ENCODE peak calls at places on chromosomes 13 and 19, in six cellular contexts. S is CD8-positive, alpha-beta T cell; Q is SK-N-SH; X is PC-9; U is A549; O is astrocyte of the spinal cord. P is an unnamed sample.

GRCh38 chr13:46913757-46914156 is 16.9 kb upstream of the HTR2A start:
- DNase-seq in S (no peak), Q (no peak), X (no peak), U (no peak), O (no peak), P (no peak)

GRCh38 chr19:3457531-3458228 is 22.6 kb downstream of the SMIM24 start:
- DNase-seq in S (no peak), Q (no peak), X (no peak), U (no peak), O (peak), P (no peak)

GRCh38 chr13:20713751-20714150 is 10.3 kb downstream of the IL17D start:
- DNase-seq in S (no peak), Q (no peak), X (no peak), U (no peak), O (peak), P (no peak)

GRCh38 chr13:111664696-111665095 is 344.3 kb downstream of the TEX29 start:
- DNase-seq in S (no peak), Q (no peak), X (no peak), U (no peak), O (no peak), P (no peak)

GRCh38 chr19:2888739-2889224 is 11.9 kb upstream of the ZNF57 start:
- DNase-seq in S (peak), Q (no peak), X (peak), U (no peak), O (no peak), P (no peak)

GRCh38 chr13:41411536-41411935 is 45.8 kb upstream of the RGCC start:
- DNase-seq in S (no peak), Q (no peak), X (peak), U (no peak), O (peak), P (no peak)

GRCh38 chr13:68727165-68727564 is 1380.5 kb upstream of the ATXN8OS start:
- DNase-seq in S (no peak), Q (no peak), X (no peak), U (no peak), O (peak), P (no peak)

GRCh38 chr13:98576215-98576945 is 527 bp downstream of the STK24 start:
- DNase-seq in S (no peak), Q (peak), X (peak), U (no peak), O (no peak), P (no peak)

GRCh38 chr19:5250127-5250659 is 90.4 kb downstream of the PTPRS start:
- DNase-seq in S (no peak), Q (no peak), X (no peak), U (no peak), O (no peak), P (no peak)

GRCh38 chr13:63409791-63410351 is 1994.2 kb upstream of the PCDH20 start:
- DNase-seq in S (no peak), Q (no peak), X (no peak), U (no peak), O (no peak), P (no peak)

GRCh38 chr19:35612224-35612558 is 344 bp upstream of the HAUS5 start:
- DNase-seq in S (no peak), Q (no peak), X (no peak), U (no peak), O (no peak), P (no peak)
- H3K4me3 ChIP-seq in S (peak), Q (peak), X (peak), U (peak), O (peak), P (peak)

GRCh38 chr13:95360052-95360451 is 58.8 kb upstream of the ABCC4 start:
- DNase-seq in S (no peak), Q (no peak), X (no peak), U (no peak), O (no peak), P (no peak)
- TF ChIP-seq CTCF in S (no peak), Q (no peak), X (no peak), U (no peak), O (no peak), P (no peak)

GRCh38 chr19:13173129-13173737 is 23.0 kb downstream of the IER2 start:
- DNase-seq in S (no peak), Q (no peak), X (no peak), U (no peak), O (no peak), P (no peak)
- H3K4me3 ChIP-seq in S (peak), Q (no peak), X (no peak), U (no peak), O (no peak), P (no peak)

GRCh38 chr19:40798997-40799557 is at the start of gene EGLN2:
- DNase-seq in S (no peak), Q (peak), X (no peak), U (no peak), O (no peak), P (no peak)
- TF ChIP-seq CTCF in S (no peak), Q (no peak), X (no peak), U (no peak), O (no peak), P (no peak)